ENCODE peak calls at places on chromosomes 3 and 15, in eight cellular contexts. C is effector memory CD4-positive, alpha-beta T cell; R is A673; I is AG10803; Z is ovary; H is BJ; N is CD8-positive, alpha-beta T cell; O is sigmoid colon. L is an unnamed sample.

GRCh38 chr3:194145702-194146101 is 9.8 kb downstream of the HES1 start:
- DNase-seq in C (no peak), R (no peak), I (no peak), Z (no peak), H (no peak), N (no peak), O (no peak), L (no peak)

GRCh38 chr3:47265725-47266480 is 16.7 kb downstream of the KIF9 start:
- DNase-seq in C (no peak), R (no peak), I (no peak), Z (no peak), H (no peak), N (no peak), O (no peak), L (no peak)

GRCh38 chr15:58396181-58396580 is 35.6 kb upstream of the LIPC start:
- DNase-seq in C (no peak), R (peak; percentile 30), I (peak; percentile 95), Z (no peak), H (peak; percentile 87), N (no peak), O (no peak), L (peak; percentile 99)

GRCh38 chr15:66698318-66698961 is 3.6 kb upstream of the SMAD6 start:
- DNase-seq in C (no peak), R (peak; percentile 84), I (peak; percentile 82), Z (peak; percentile 62), H (no peak), N (no peak), O (peak; percentile 76), L (peak; percentile 88)

GRCh38 chr3:10155123-10155472 is 9.6 kb upstream of the IRAK2 start:
- DNase-seq in C (no peak), R (no peak), I (no peak), Z (no peak), H (no peak), N (no peak), O (no peak), L (no peak)

GRCh38 chr3:197025736-197026480 is 3.7 kb downstream of the MELTF start:
- DNase-seq in C (no peak), R (no peak), I (no peak), Z (no peak), H (no peak), N (no peak), O (no peak), L (no peak)

GRCh38 chr3:170180107-170180951 is 1.2 kb downstream of the PHC3 start:
- DNase-seq in C (no peak), R (peak; percentile 19), I (no peak), Z (no peak), H (no peak), N (no peak), O (no peak), L (peak; percentile 31)

GRCh38 chr3:195708626-195709481 is 11.9 kb upstream of the MUC20 start:
- DNase-seq in C (no peak), R (no peak), I (peak; percentile 70), Z (no peak), H (peak; percentile 24), N (no peak), O (no peak), L (no peak)

GRCh38 chr3:81871358-81872152 is 110.1 kb upstream of the GBE1 start:
- DNase-seq in C (no peak), R (peak; percentile 5), I (no peak), Z (no peak), H (no peak), N (no peak), O (no peak), L (peak; percentile 12)

GRCh38 chr3:128266453-128266852 is 113.2 kb downstream of the EEFSEC start:
- DNase-seq in C (no peak), R (peak; percentile 39), I (no peak), Z (no peak), H (no peak), N (no peak), O (no peak), L (peak; percentile 39)

GRCh38 chr3:138186803-138187295 is 252 bp upstream of the ARMC8 start:
- DNase-seq in C (peak; percentile 75), R (peak; percentile 92), I (peak; percentile 80), Z (peak; percentile 90), H (peak; percentile 27), N (peak; percentile 91), O (peak; percentile 96), L (peak; percentile 92)

GRCh38 chr3:126544596-126545281 is 14.0 kb downstream of the C3orf22 start:
- DNase-seq in C (no peak), R (no peak), I (no peak), Z (peak; percentile 5), H (no peak), N (peak; percentile 42), O (peak; percentile 46), L (no peak)

GRCh38 chr15:82714026-82714425 is 4.4 kb upstream of the AP3B2 start:
- DNase-seq in C (no peak), R (no peak), I (no peak), Z (no peak), H (no peak), N (no peak), O (no peak), L (no peak)

GRCh38 chr15:70892912-70893560 is 410 bp downstream of the LRRC49 start:
- DNase-seq in C (no peak), R (peak; percentile 65), I (peak; percentile 76), Z (no peak), H (peak; percentile 26), N (no peak), O (no peak), L (peak; percentile 83)

GRCh38 chr3:42635111-42635510 is 18.4 kb upstream of the ZBTB47 start:
- DNase-seq in C (no peak), R (no peak), I (no peak), Z (no peak), H (no peak), N (no peak), O (no peak), L (peak; percentile 44)

GRCh38 chr15:67937153-67937761 is 97.4 kb upstream of the RNU6-1 start:
- DNase-seq in C (no peak), R (no peak), I (no peak), Z (no peak), H (no peak), N (no peak), O (no peak), L (no peak)

DNA sequence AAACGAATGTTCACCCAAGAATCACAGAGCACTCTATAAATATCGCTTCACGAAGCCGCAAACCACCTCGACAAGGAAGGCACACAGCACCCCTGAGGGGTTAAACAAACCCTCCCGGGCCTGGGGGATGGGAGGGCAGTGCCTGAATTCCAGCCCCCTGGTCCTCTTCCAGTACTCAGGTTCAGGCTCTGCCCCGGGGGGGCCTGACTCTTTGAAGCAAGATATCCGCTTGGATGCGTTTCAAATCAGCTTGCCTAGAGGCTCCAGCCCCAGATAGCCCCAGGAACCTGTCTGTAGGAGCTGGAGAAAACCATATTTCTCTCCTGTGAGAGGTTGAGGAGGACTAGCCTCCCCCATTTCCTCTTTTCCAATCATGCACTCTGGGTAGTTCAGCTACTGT is 194.7 kb downstream of the WNT5A start:
- DNase-seq in C (no peak), R (no peak), I (no peak), Z (no peak), H (no peak), N (no peak), O (no peak), L (no peak)
- H3K4me3 ChIP-seq in C (no peak overlapping the region), R (no peak overlapping the region), I (no peak overlapping the region), Z (no peak overlapping the region), H (no peak overlapping the region), N (no peak overlapping the region), O (no peak overlapping the region), L (no peak overlapping the region)

GRCh38 chr15:95325763-95326688 is 1004.5 kb upstream of the NR2F2 start:
- DNase-seq in C (no peak), R (no peak), I (no peak), Z (peak; percentile 66), H (no peak), N (no peak), O (no peak), L (peak; percentile 79)
- H3K4me3 ChIP-seq in C (no peak overlapping the region), R (no peak overlapping the region), I (no peak overlapping the region), Z (peak overlapping the region; percentile 56), H (peak overlapping the region; percentile 32), N (no peak overlapping the region), O (peak overlapping the region; percentile 14), L (peak overlapping the region; percentile 56)

GRCh38 chr3:72629191-72629611 is 219.0 kb downstream of the SHQ1 start:
- DNase-seq in C (no peak), R (no peak), I (no peak), Z (no peak), H (no peak), N (no peak), O (no peak), L (no peak)

GRCh38 chr3:72630614-72631344 is 217.5 kb downstream of the SHQ1 start:
- DNase-seq in C (no peak), R (peak; percentile 37), I (peak; percentile 28), Z (no peak), H (no peak), N (no peak), O (no peak), L (no peak)

GRCh38 chr3:72627276-72627675 is 221.0 kb downstream of the SHQ1 start:
- DNase-seq in C (no peak), R (no peak), I (no peak), Z (no peak), H (no peak), N (no peak), O (no peak), L (no peak)

GRCh38 chr3:72625616-72626337 is 222.5 kb downstream of the SHQ1 start:
- DNase-seq in C (no peak), R (no peak), I (peak; percentile 62), Z (no peak), H (no peak), N (no peak), O (no peak), L (peak; percentile 94)

GRCh38 chr3:72628065-72628464 is 220.2 kb downstream of the SHQ1 start:
- DNase-seq in C (no peak), R (peak; percentile 4), I (no peak), Z (no peak), H (no peak), N (no peak), O (no peak), L (no peak)
- H3K4me3 ChIP-seq in C (no peak overlapping the region), R (no peak overlapping the region), I (no peak overlapping the region), Z (no peak overlapping the region), H (no peak overlapping the region), N (no peak overlapping the region), O (no peak overlapping the region), L (no peak overlapping the region)

GRCh38 chr15:39642011-39642640 is 61.2 kb downstream of the THBS1 start:
- DNase-seq in C (no peak), R (peak; percentile 18), I (peak; percentile 75), Z (no peak), H (peak; percentile 47), N (no peak), O (no peak), L (peak; percentile 48)

GRCh38 chr15:39643747-39644520 is 63.1 kb downstream of the THBS1 start:
- DNase-seq in C (no peak), R (no peak), I (no peak), Z (no peak), H (no peak), N (no peak), O (no peak), L (no peak)

GRCh38 chr15:39646425-39646824 is 65.5 kb downstream of the THBS1 start:
- DNase-seq in C (no peak), R (no peak), I (no peak), Z (no peak), H (no peak), N (no peak), O (no peak), L (no peak)

GRCh38 chr15:39645138-39645975 is 64.5 kb downstream of the THBS1 start:
- DNase-seq in C (no peak), R (no peak), I (no peak), Z (no peak), H (no peak), N (no peak), O (no peak), L (no peak)

DNA sequence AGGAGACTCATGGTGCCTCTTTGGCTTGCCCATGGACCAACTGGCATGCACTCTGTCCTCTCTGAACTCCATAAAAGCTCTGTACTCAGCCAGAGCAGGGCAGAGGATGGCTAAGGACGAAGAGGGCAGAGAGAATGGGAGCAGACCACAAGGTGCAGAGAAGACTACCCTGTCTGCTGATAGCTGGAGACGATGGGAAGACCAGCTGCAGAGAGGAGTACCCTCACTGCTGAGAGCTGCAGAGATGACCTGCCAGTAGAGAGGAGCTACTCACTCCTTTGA is 65.0 kb downstream of the THBS1 start:
- DNase-seq in C (no peak), R (no peak), I (no peak), Z (no peak), H (no peak), N (no peak), O (no peak), L (no peak)
- H3K4me3 ChIP-seq in C (no peak overlapping the region), R (no peak overlapping the region), I (no peak overlapping the region), Z (no peak overlapping the region), H (no peak overlapping the region), N (no peak overlapping the region), O (no peak overlapping the region), L (no peak overlapping the region)

L was measured in cardiac fibroblast.